ENCODE peak calls at places on chromosomes 2 and 18, in eight cellular contexts. I, P, J, B, C, W, V and D are unnamed samples.

GRCh38 chr2:140383781-140384180 is 1603.6 kb upstream of the NXPH2 start:
- DNase-seq in I (no peak), P (no peak), J (no peak), B (no peak), C (peak; percentile 1), W (no peak), V (no peak), D (no peak)

GRCh38 chr2:226018641-226019040 is 619.1 kb downstream of the NYAP2 start:
- DNase-seq in I (no peak), P (no peak), J (no peak), B (no peak), C (no peak), W (no peak), V (no peak), D (no peak)

GRCh38 chr2:85253890-85254289 is 73.9 kb downstream of the TGOLN2 start:
- DNase-seq in I (no peak), P (no peak), J (no peak), B (no peak), C (no peak), W (no peak), V (no peak), D (no peak)

GRCh38 chr18:74375999-74376398 is 60.4 kb downstream of the C18orf63 start:
- DNase-seq in I (no peak), P (no peak), J (peak; percentile 10), B (no peak), C (peak; percentile 54), W (no peak), V (no peak), D (no peak)

GRCh38 chr18:9757851-9758587 is 49.9 kb downstream of the RAB31 start:
- DNase-seq in I (no peak), P (no peak), J (no peak), B (no peak), C (peak; percentile 57), W (no peak), V (no peak), D (peak; percentile 38)

GRCh38 chr2:112662702-112663101 is 17.0 kb downstream of the SLC20A1 start:
- DNase-seq in I (no peak), P (no peak), J (no peak), B (no peak), C (no peak), W (no peak), V (no peak), D (no peak)

GRCh38 chr2:89844221-89844943 is 1152.9 kb downstream of the RPIA start:
- DNase-seq in I (peak; percentile 39), P (no peak), J (peak; percentile 85), B (no peak), C (no peak), W (no peak), V (no peak), D (no peak)

GRCh38 chr2:44310287-44310686 is 35.0 kb downstream of the SLC3A1 start:
- DNase-seq in I (no peak), P (no peak), J (no peak), B (no peak), C (no peak), W (no peak), V (no peak), D (no peak)

GRCh38 chr2:42268528-42269151 is 92.4 kb downstream of the COX7A2L start:
- DNase-seq in I (no peak), P (no peak), J (no peak), B (no peak), C (no peak), W (no peak), V (no peak), D (no peak)

GRCh38 chr2:226270279-226270678 is 529.3 kb downstream of the IRS1 start:
- DNase-seq in I (no peak), P (no peak), J (no peak), B (no peak), C (peak; percentile 25), W (no peak), V (no peak), D (no peak)

GRCh38 chr2:14516844-14517243 is 115.7 kb upstream of the LRATD1 start:
- DNase-seq in I (no peak), P (peak; percentile 70), J (no peak), B (no peak), C (peak; percentile 96), W (no peak), V (no peak), D (peak; percentile 69)

GRCh38 chr2:143132360-143132759 is 3.1 kb downstream of the ARHGAP15 start:
- DNase-seq in I (no peak), P (no peak), J (no peak), B (no peak), C (no peak), W (no peak), V (no peak), D (no peak)

GRCh38 chr2:205527801-205528200 is 154.5 kb upstream of the NRP2 start:
- DNase-seq in I (no peak), P (no peak), J (no peak), B (no peak), C (peak; percentile 14), W (no peak), V (no peak), D (no peak)

GRCh38 chr2:24456610-24457556 is 34.2 kb upstream of the NCOA1 start:
- DNase-seq in I (no peak), P (peak; percentile 20), J (peak; percentile 93), B (no peak), C (peak; percentile 70), W (peak; percentile 92), V (no peak), D (peak; percentile 53)

GRCh38 chr2:239201531-239201876 is 199.3 kb downstream of the HDAC4 start:
- DNase-seq in I (no peak), P (no peak), J (no peak), B (peak; percentile 50), C (peak; percentile 59), W (peak; percentile 72), V (no peak), D (no peak)

GRCh38 chr2:119657486-119658145 is 21.4 kb upstream of the TMEM177 start:
- DNase-seq in I (no peak), P (no peak), J (no peak), B (no peak), C (no peak), W (no peak), V (no peak), D (no peak)

GRCh38 chr2:119659601-119660342 is 19.2 kb upstream of the TMEM177 start:
- DNase-seq in I (no peak), P (no peak), J (peak; percentile 78), B (no peak), C (peak; percentile 39), W (no peak), V (no peak), D (no peak)

GRCh38 chr2:119660343-119660658 is 18.7 kb upstream of the TMEM177 start:
- DNase-seq in I (no peak), P (no peak), J (no peak), B (no peak), C (no peak), W (no peak), V (no peak), D (no peak)

GRCh38 chr2:119662297-119662696 is 16.7 kb upstream of the TMEM177 start:
- DNase-seq in I (no peak), P (no peak), J (no peak), B (no peak), C (no peak), W (no peak), V (no peak), D (no peak)
- H3K4me3 ChIP-seq in I (no peak overlapping the region), P (no peak overlapping the region), J (no peak overlapping the region), B (no peak overlapping the region), C (no peak overlapping the region), W (no peak overlapping the region), V (no peak overlapping the region), D (no peak overlapping the region)

GRCh38 chr18:32067375-32068167 is 24.1 kb upstream of the RNF138 start:
- DNase-seq in I (no peak), P (no peak), J (no peak), B (no peak), C (no peak), W (no peak), V (no peak), D (no peak)

GRCh38 chr18:32074206-32074605 is 17.5 kb upstream of the RNF138 start:
- DNase-seq in I (no peak), P (no peak), J (no peak), B (no peak), C (no peak), W (no peak), V (no peak), D (no peak)

GRCh38 chr18:32072321-32072720 is 19.4 kb upstream of the RNF138 start:
- DNase-seq in I (no peak), P (no peak), J (no peak), B (no peak), C (no peak), W (no peak), V (no peak), D (no peak)
- TF ChIP-seq CTCF in I (peak; percentile 40), P (no peak), J (no peak), B (no peak), C (peak; percentile 43), W (no peak), V (peak; percentile 65), D (peak; percentile 12)

GRCh38 chr2:195560209-195560907 is 96.7 kb upstream of the SLC39A10 start:
- DNase-seq in I (no peak), P (no peak), J (no peak), B (no peak), C (peak; percentile 33), W (no peak), V (no peak), D (no peak)
- H3K4me3 ChIP-seq in I (no peak overlapping the region), P (no peak overlapping the region), J (no peak overlapping the region), B (no peak overlapping the region), C (no peak overlapping the region), W (no peak overlapping the region), V (peak overlapping the region; percentile 17), D (no peak overlapping the region)

DNA sequence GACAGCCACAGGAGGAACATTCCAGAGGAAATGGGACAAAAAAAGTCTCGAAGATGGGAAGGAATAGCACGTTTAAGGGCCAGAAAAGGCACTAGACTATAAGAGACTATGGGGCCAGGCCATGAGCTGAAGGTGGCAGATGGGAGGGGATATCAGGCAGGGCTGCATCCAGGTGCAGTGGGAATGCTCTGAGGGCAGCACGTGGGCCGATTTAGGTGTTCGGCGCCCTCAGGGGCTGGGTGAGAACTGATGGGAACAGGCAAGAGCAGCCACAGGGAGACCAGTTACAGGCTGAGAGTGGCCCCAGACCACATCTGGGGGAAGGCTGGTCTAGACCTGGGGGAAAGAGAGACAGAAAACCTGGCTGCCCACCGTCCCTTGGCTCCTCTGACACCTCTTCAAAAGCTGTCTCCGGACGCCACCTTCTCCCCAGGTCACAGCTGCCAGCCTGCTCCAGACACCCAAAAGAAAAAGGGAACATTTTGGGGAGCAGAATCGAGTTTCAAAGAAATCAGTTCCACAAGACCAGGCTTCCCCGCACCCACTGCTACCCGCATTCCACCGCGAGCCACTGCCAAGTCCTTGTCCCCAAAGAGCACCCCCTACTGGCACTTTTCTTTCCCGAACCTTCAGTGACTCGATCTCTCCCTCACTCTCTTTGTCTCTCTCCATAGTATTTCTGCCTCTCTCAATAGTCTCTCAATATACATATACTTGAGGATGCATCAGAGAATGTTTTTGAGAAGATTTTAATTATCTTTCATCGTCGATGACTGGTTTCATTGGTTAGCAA is 190.1 kb upstream of the AGAP1 start:
- DNase-seq in I (no peak), P (no peak), J (no peak), B (no peak), C (no peak), W (no peak), V (no peak), D (no peak)
- TF ChIP-seq CTCF in I (no peak), P (no peak), J (no peak), B (no peak), C (no peak), W (no peak), V (no peak), D (peak; percentile 19)